ENCODE peak calls at places on chromosomes 2 and 18, in seven cellular contexts. H is Peyer's patch, G is fibroblast of mammary gland, V is GM13977, M is astrocyte of the spinal cord, I is upper lobe of left lung, C is NB4. R is an unnamed sample.
A peak's percentile ranks its signal among the peaks of the same experiment; 100 is the strongest.

GRCh38 chr2:206079699-206080465 is 6.1 kb downstream of the INO80D start:
- DNase-seq in H (no peak), V (no peak), I (no peak), M (no peak), C (no peak), G (no peak), R (no peak)

GRCh38 chr2:83022631-83023210 is 1436.4 kb downstream of the SUCLG1 start:
- DNase-seq in G (no peak), C (peak; percentile 21), I (no peak), V (no peak), H (no peak), M (no peak), R (no peak)

GRCh38 chr2:129240061-129240460 is 739.4 kb upstream of the RAB6C start:
- DNase-seq in V (no peak), C (no peak), G (no peak), H (no peak), I (no peak), M (no peak), R (no peak)

GRCh38 chr2:185700883-185701282 is 37.7 kb upstream of the FSIP2 start:
- DNase-seq in H (no peak), I (no peak), M (no peak), C (no peak), G (no peak), V (no peak), R (no peak)

GRCh38 chr2:231189571-231190495 is 8.6 kb upstream of the ARMC9 start:
- DNase-seq in H (peak; percentile 15), V (no peak), I (no peak), M (peak; percentile 68), G (peak; percentile 62), C (no peak), R (no peak)

GRCh38 chr18:5456577-5457466 is 87.0 kb downstream of the EPB41L3 start:
- DNase-seq in C (no peak), M (peak; percentile 73), V (no peak), G (peak; percentile 58), I (peak; percentile 34), H (no peak), R (no peak)

GRCh38 chr2:218745559-218746469 is 35.2 kb downstream of the TTLL4 start:
- DNase-seq in M (peak; percentile 75), I (no peak), G (no peak), H (no peak), V (no peak), C (no peak), R (no peak)

GRCh38 chr2:227862741-227863588 is 8.5 kb upstream of the DAW1 start:
- DNase-seq in I (peak; percentile 29), G (peak; percentile 98), V (no peak), C (peak; percentile 63), H (no peak), M (peak; percentile 77), R (no peak)

GRCh38 chr18:12749136-12749535 is 46.3 kb downstream of the PSMG2 start:
- DNase-seq in C (no peak), H (no peak), M (no peak), V (peak; percentile 4), G (no peak), I (no peak), R (no peak)

GRCh38 chr2:113894156-113894743 is 4.4 kb downstream of the ACTR3 start:
- DNase-seq in I (no peak), M (peak; percentile 93), V (no peak), C (peak; percentile 93), H (no peak), G (peak; percentile 96), R (no peak)

GRCh38 chr2:95053543-95053942 is 28.0 kb downstream of the MAL start:
- DNase-seq in I (no peak), C (peak; percentile 31), H (no peak), M (no peak), G (no peak), V (no peak), R (no peak)

GRCh38 chr18:75618146-75618545 is 190.6 kb upstream of the SMIM21 start:
- DNase-seq in G (no peak), I (no peak), C (no peak), H (no peak), V (no peak), M (no peak), R (no peak)

GRCh38 chr2:36594849-36595248 is 3.1 kb downstream of the FEZ2 start:
- DNase-seq in M (no peak), I (no peak), V (no peak), C (no peak), G (no peak), H (no peak), R (no peak)

GRCh38 chr2:238019962-238020361 is 40.8 kb upstream of the SCLY start:
- DNase-seq in V (no peak), C (no peak), M (no peak), G (no peak), H (no peak), I (no peak), R (no peak)

GRCh38 chr2:240232961-240233890 is 92.8 kb upstream of the OTOS start:
- DNase-seq in C (peak; percentile 76), H (peak; percentile 59), I (peak; percentile 96), M (peak; percentile 74), G (peak; percentile 76), V (peak; percentile 87), R (peak; percentile 78)

GRCh38 chr2:232137346-232137745 is 175.8 kb downstream of the DIS3L2 start:
- DNase-seq in C (no peak), V (no peak), I (no peak), M (no peak), G (peak; percentile 65), H (no peak), R (no peak)

GRCh38 chr2:207936380-207936779 is 88.9 kb downstream of the PLEKHM3 start:
- DNase-seq in C (no peak), M (no peak), I (no peak), H (no peak), G (no peak), V (no peak), R (no peak)

GRCh38 chr2:101173707-101174295 is 22.6 kb upstream of the TBC1D8 start:
- DNase-seq in M (no peak), H (peak; percentile 54), I (no peak), C (peak; percentile 42), G (no peak), V (no peak), R (no peak)

GRCh38 chr2:133082034-133082433 is 412.0 kb upstream of the LYPD1 start:
- DNase-seq in I (no peak), V (no peak), M (no peak), H (no peak), G (no peak), C (no peak), R (no peak)
- TF ChIP-seq CTCF in I (no peak), V (no peak), M (no peak), H (no peak), G (no peak), C (no peak), R (no peak)

GRCh38 chr2:11746807-11747459 is 501 bp downstream of the LPIN1 start:
- DNase-seq in V (no peak), M (peak; percentile 41), C (peak; percentile 29), G (no peak), H (peak; percentile 38), I (no peak), R (no peak)

GRCh38 chr2:11745613-11746375 is 638 bp upstream of the LPIN1 start:
- DNase-seq in M (no peak), C (no peak), H (no peak), I (no peak), G (no peak), V (no peak), R (no peak)

GRCh38 chr2:11748018-11748860 is 1.8 kb downstream of the LPIN1 start:
- DNase-seq in I (no peak), C (no peak), H (peak; percentile 66), M (no peak), V (no peak), G (no peak), R (no peak)

GRCh38 chr2:11744631-11745394 is 1.6 kb upstream of the LPIN1 start:
- DNase-seq in H (peak; percentile 27), V (no peak), M (peak; percentile 53), G (peak; percentile 61), C (peak; percentile 58), I (no peak), R (no peak)

GRCh38 chr2:11746376-11746806 is at the start of gene LPIN1:
- DNase-seq in C (peak; percentile 91), G (peak; percentile 76), M (peak; percentile 86), I (peak; percentile 98), V (peak; percentile 95), H (peak; percentile 92), R (peak; percentile 86)
- TF ChIP-seq CTCF in C (no peak), G (no peak), M (no peak), I (peak; percentile 41), V (peak; percentile 28), H (peak; percentile 25), R (no peak)

GRCh38 chr2:109636290-109636675 is 22.1 kb downstream of the SOWAHC start:
- DNase-seq in C (peak; percentile 58), I (no peak), V (no peak), H (no peak), G (no peak), M (no peak), R (no peak)

GRCh38 chr2:109633284-109633961 is 19.3 kb downstream of the SOWAHC start:
- DNase-seq in V (no peak), C (no peak), I (no peak), H (no peak), G (no peak), M (no peak), R (no peak)

GRCh38 chr2:109635426-109636289 is 21.5 kb downstream of the SOWAHC start:
- DNase-seq in H (no peak), G (no peak), I (no peak), V (no peak), M (no peak), C (no peak), R (no peak)

GRCh38 chr2:109637749-109638570 is 23.8 kb downstream of the SOWAHC start:
- DNase-seq in V (no peak), H (no peak), M (no peak), G (peak; percentile 77), C (peak; percentile 54), I (no peak), R (no peak)

GRCh38 chr2:109638807-109639206 is 24.6 kb downstream of the SOWAHC start:
- DNase-seq in V (no peak), I (no peak), C (no peak), M (peak; percentile 51), G (peak; percentile 66), H (no peak), R (no peak)
- TF ChIP-seq CTCF in V (no peak), I (no peak), C (no peak), M (no peak), G (no peak), H (no peak), R (no peak)

GRCh38 chr2:8303322-8303832 is 378.5 kb upstream of the ID2 start:
- DNase-seq in C (peak; percentile 99), G (no peak), M (peak; percentile 61), V (peak; percentile 63), H (peak; percentile 83), I (no peak), R (no peak)
- TF ChIP-seq CTCF in C (peak; percentile 40), G (no peak), M (no peak), V (no peak), H (no peak), I (no peak), R (no peak)

GRCh38 chr18:49768051-49768391 is 45.3 kb downstream of the ACAA2 start:
- DNase-seq in C (peak; percentile 37), M (peak; percentile 80), H (no peak), G (peak; percentile 68), V (no peak), I (no peak), R (peak; percentile 44)
- TF ChIP-seq CTCF in C (peak; percentile 33), M (peak; percentile 91), H (peak; percentile 74), G (peak; percentile 67), V (peak; percentile 40), I (peak; percentile 34), R (peak; percentile 84)